ENCODE peak calls at places on chromosomes 2 and 18, in four cellular contexts. V, T, A and Y are unnamed samples.

GRCh38 chr2:164073053-164073757 is 337.4 kb upstream of the FIGN start:
- DNase-seq in A (no peak), T (no peak), V (no peak), Y (no peak)

GRCh38 chr2:11802782-11803191 is 56.4 kb downstream of the LPIN1 start:
- DNase-seq in V (no peak), A (no peak), T (no peak), Y (no peak)

GRCh38 chr2:44358498-44358897 is 2.8 kb downstream of the PREPL start:
- DNase-seq in T (no peak), A (no peak), V (peak), Y (no peak)

GRCh38 chr18:44548291-44549221 is 132.1 kb upstream of the SETBP1 start:
- DNase-seq in T (no peak), V (no peak), A (no peak), Y (no peak)

GRCh38 chr2:207901401-207901800 is 123.9 kb downstream of the PLEKHM3 start:
- DNase-seq in A (no peak), V (no peak), T (no peak), Y (no peak)

GRCh38 chr2:102967451-102967850 is 205.6 kb downstream of the TMEM182 start:
- DNase-seq in V (no peak), T (no peak), A (no peak), Y (no peak)

GRCh38 chr2:67456441-67456840 is 59.3 kb downstream of the ETAA1 start:
- DNase-seq in V (no peak), A (no peak), T (no peak), Y (no peak)

GRCh38 chr2:85743304-85743978 is 10.3 kb upstream of the ATOH8 start:
- DNase-seq in A (no peak), V (no peak), T (no peak), Y (no peak)

GRCh38 chr2:227163445-227163997 is 484 bp downstream of the COL4A4 start:
- DNase-seq in T (no peak), V (no peak), A (no peak), Y (no peak)

GRCh38 chr2:26530696-26531095 is 52.8 kb upstream of the OTOF start:
- DNase-seq in A (no peak), V (no peak), T (no peak), Y (no peak)

GRCh38 chr18:25125670-25126069 is 226.3 kb downstream of the ZNF521 start:
- DNase-seq in V (no peak), A (no peak), T (no peak), Y (no peak)

GRCh38 chr2:209070262-209070661 is 353.6 kb upstream of the MAP2 start:
- DNase-seq in V (no peak), T (no peak), A (no peak), Y (no peak)

GRCh38 chr2:46446871-46447568 is 32.3 kb upstream of the TMEM247 start:
- DNase-seq in V (no peak), T (no peak), A (no peak), Y (no peak)

GRCh38 chr2:58870704-58871103 is 629.6 kb upstream of the FANCL start:
- DNase-seq in V (no peak), A (peak), T (no peak), Y (peak)

GRCh38 chr2:85601771-85602475 is 575 bp downstream of the TMEM150A start:
- DNase-seq in V (no peak), A (no peak), T (peak), Y (no peak)

GRCh38 chr2:220955776-220956175 is 616.3 kb downstream of the EPHA4 start:
- DNase-seq in V (no peak), T (no peak), A (no peak), Y (no peak)

GRCh38 chr2:109176928-109177327 is 47.9 kb downstream of the SH3RF3 start:
- DNase-seq in A (peak), V (no peak), T (no peak), Y (no peak)

GRCh38 chr18:45112682-45113081 is 432.0 kb downstream of the SETBP1 start:
- DNase-seq in T (no peak), A (no peak), V (no peak), Y (no peak)

GRCh38 chr2:192148241-192148619 is 46.5 kb downstream of the TMEFF2 start:
- DNase-seq in V (no peak), T (no peak), A (no peak), Y (no peak)

GRCh38 chr2:26911911-26912861 is 58.3 kb upstream of the MAPRE3 start:
- DNase-seq in V (no peak), A (no peak), T (no peak), Y (no peak)

GRCh38 chr2:240216197-240216596 is 75.7 kb upstream of the OTOS start:
- DNase-seq in A (no peak), V (no peak), T (no peak), Y (no peak)

GRCh38 chr2:195212586-195212985 is 444.4 kb upstream of the SLC39A10 start:
- DNase-seq in V (no peak), T (no peak), A (no peak), Y (no peak)

GRCh38 chr2:71922501-71923142 is 225.0 kb downstream of the CYP26B1 start:
- DNase-seq in T (no peak), V (no peak), A (no peak), Y (peak)

GRCh38 chr2:96241901-96242611 is 23.7 kb downstream of the TMEM127 start:
- DNase-seq in V (peak), T (no peak), A (no peak), Y (no peak)

GRCh38 chr18:67783215-67783946 is 266.9 kb upstream of the DSEL start:
- DNase-seq in A (no peak), V (no peak), T (no peak), Y (no peak)

GRCh38 chr18:13379062-13379800 is 160.7 kb downstream of the LDLRAD4 start:
- DNase-seq in T (no peak), A (no peak), V (no peak), Y (no peak)

GRCh38 chr2:43047187-43047780 is 179.1 kb downstream of the ZFP36L2 start:
- DNase-seq in V (no peak), A (no peak), T (no peak), Y (no peak)

GRCh38 chr2:38690499-38691420 is 24.8 kb downstream of the GALM start:
- DNase-seq in A (peak), T (peak), V (no peak), Y (no peak)

GRCh38 chr2:88691339-88692183 is at the start of gene RPIA:
- DNase-seq in V (peak), T (peak), A (peak), Y (peak)

GRCh38 chr2:88694015-88694414 is 2.5 kb downstream of the RPIA start:
- DNase-seq in V (no peak), T (no peak), A (no peak), Y (no peak)

GRCh38 chr2:88687384-88687783 is 4.1 kb upstream of the RPIA start:
- DNase-seq in T (no peak), V (no peak), A (no peak), Y (no peak)

GRCh38 chr2:88690591-88691338 is 708 bp upstream of the RPIA start:
- DNase-seq in V (no peak), A (peak), T (peak), Y (peak)

GRCh38 chr2:88692187-88692586 is 714 bp downstream of the RPIA start:
- DNase-seq in T (peak), A (peak), V (no peak), Y (peak)
- TF ChIP-seq SP1 in T (no peak), A (no peak), V (no peak), Y (no peak)

GRCh38 chr2:78992807-78993517 is 32.5 kb upstream of the REG3G start:
- DNase-seq in V (no peak), T (no peak), A (no peak), Y (peak)
- TF ChIP-seq BHLHE40 in V (no peak), T (no peak), A (no peak), Y (no peak)

GRCh38 chr2:132896073-132896472 is 226.1 kb upstream of the LYPD1 start:
- DNase-seq in V (no peak), T (no peak), A (no peak), Y (no peak)

GRCh38 chr2:132902626-132903025 is 232.6 kb upstream of the LYPD1 start:
- DNase-seq in V (no peak), A (no peak), T (no peak), Y (no peak)

DNA sequence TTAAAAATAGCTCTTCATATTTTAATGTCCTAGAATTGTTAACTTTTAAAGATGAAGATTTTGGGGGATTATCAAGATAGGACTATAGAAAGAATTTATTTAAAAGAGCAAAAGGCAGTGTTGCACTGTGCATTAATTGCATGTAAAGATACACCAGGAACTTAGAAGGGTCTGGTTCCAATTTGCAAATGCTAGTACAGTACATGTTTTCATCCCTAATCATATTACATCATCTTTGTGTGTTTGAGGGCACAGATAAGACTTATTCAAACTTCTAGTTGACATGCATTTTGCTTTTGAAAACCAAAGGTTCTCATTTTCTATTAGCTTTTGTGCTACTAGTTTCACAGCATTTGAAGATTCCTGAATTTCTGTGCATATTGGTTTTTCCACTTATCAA is 231.7 kb upstream of the LYPD1 start:
- DNase-seq in V (no peak), A (no peak), T (no peak), Y (no peak)
- TF ChIP-seq SP1 in V (no peak), A (no peak), T (no peak), Y (no peak)

GRCh38 chr2:162244559-162245031 is 1.4 kb upstream of the FAP start:
- DNase-seq in T (no peak), A (no peak), V (no peak), Y (no peak)
- TF ChIP-seq BHLHE40 in T (no peak), A (no peak), V (no peak), Y (no peak)

GRCh38 chr2:19893520-19894134 is 8.2 kb downstream of the TTC32 start:
- DNase-seq in A (no peak), V (peak), T (no peak), Y (no peak)
- TF ChIP-seq SP1 in A (no peak), V (no peak), T (no peak), Y (no peak)

GRCh38 chr2:98458207-98458606 is 13.5 kb downstream of the INPP4A start:
- DNase-seq in A (no peak), V (no peak), T (no peak), Y (no peak)

GRCh38 chr2:98460573-98461560 is 16.2 kb downstream of the INPP4A start:
- DNase-seq in V (peak), A (no peak), T (no peak), Y (no peak)

GRCh38 chr2:98459776-98460175 is 15.1 kb downstream of the INPP4A start:
- DNase-seq in T (no peak), V (no peak), A (no peak), Y (no peak)

GRCh38 chr2:98457045-98457696 is 12.5 kb downstream of the INPP4A start:
- DNase-seq in T (no peak), V (no peak), A (no peak), Y (no peak)

GRCh38 chr2:98458667-98459380 is 14.2 kb downstream of the INPP4A start:
- DNase-seq in T (no peak), A (no peak), V (no peak), Y (no peak)
- TF ChIP-seq BHLHE40 in T (no peak), A (no peak), V (no peak), Y (no peak)

DNA sequence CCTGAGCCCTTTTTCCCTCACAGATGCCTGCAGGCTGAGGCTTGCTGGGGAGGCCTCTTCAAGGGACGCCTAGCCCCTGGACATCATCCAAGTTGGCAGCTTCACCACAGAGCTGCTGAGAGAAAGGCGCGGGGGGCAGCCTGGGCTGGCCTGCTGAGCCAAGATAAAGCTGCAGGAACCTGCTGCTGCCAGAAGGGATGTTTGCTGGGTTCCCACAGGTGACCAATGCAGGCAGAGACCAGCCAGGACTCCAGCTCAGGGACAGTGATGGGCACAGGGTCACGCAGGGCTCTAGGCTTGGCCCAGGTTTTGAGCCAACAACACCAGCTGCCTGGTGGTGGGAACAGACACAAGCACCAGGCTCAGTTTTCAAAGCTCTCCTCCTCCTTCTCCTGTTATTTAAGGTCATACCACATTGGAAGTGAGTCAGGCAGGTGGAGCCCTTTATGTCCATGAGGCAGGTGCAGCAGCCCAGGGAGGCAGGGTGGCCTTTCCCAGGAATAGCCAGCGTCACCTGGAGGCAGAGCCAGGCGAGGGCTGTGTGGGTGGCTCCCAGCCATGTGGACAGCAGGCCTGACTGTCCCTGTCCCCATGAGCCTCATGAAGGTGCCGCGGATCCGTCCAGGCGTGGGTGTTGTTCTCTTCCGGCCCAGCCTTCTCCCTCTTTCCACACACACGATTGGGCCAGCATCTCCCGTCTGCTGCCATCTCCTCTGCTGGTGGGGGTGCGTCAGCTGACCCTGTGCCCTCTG is 515.5 kb upstream of the MYT1L start:
- DNase-seq in A (no peak), T (no peak), V (no peak), Y (no peak)
- TF ChIP-seq SP1 in A (no peak), T (no peak), V (no peak), Y (no peak)